ENCODE peak calls at places on chromosomes 7 and 10, in four cellular contexts. K is NCI-H510A treated with DMSO at 0.1 percent for 48 hours, R is Calu3, W is foreskin melanocyte. M is an unnamed sample.

GRCh38 chr10:75469018-75469616 is 37.7 kb downstream of the LRMDA start:
- DNase-seq in R (peak), K (no peak), W (peak), M (no peak)

GRCh38 chr7:15305002-15305600 is 256.7 kb downstream of the AGMO start:
- DNase-seq in W (peak), K (peak), R (peak), M (peak)

GRCh38 chr7:4845740-4846142 is 16.1 kb downstream of the PAPOLB start:
- DNase-seq in W (no peak), K (no peak), R (no peak), M (no peak)

GRCh38 chr10:3948843-3949242 is 163.8 kb upstream of the KLF6 start:
- DNase-seq in K (no peak), W (no peak), R (no peak), M (peak)

GRCh38 chr7:15628876-15629275 is 57.6 kb downstream of the MEOX2 start:
- DNase-seq in K (no peak), R (no peak), W (no peak), M (no peak)

GRCh38 chr10:4383683-4384082 is 442.3 kb upstream of the AKR1E2 start:
- DNase-seq in R (no peak), W (no peak), K (no peak), M (peak)

GRCh38 chr10:119283387-119283786 is 76.0 kb downstream of the GRK5 start:
- DNase-seq in K (no peak), W (no peak), R (no peak), M (no peak)

GRCh38 chr7:13021971-13022370 is 334.5 kb downstream of the ARL4A start:
- DNase-seq in R (no peak), K (no peak), W (peak), M (no peak)

GRCh38 chr7:131281649-131282048 is 46.0 kb upstream of the MKLN1 start:
- DNase-seq in K (no peak), W (no peak), R (no peak), M (no peak)

GRCh38 chr7:9029671-9030070 is 596.3 kb downstream of the NXPH1 start:
- DNase-seq in K (peak), R (no peak), W (no peak), M (no peak)